ENCODE peak calls at places on chromosomes 13 and 19, in six cellular contexts. One of them, this sample, is unnamed.

GRCh38 chr19:49442354-49442753 is 1.0 kb upstream of the SLC17A7 start:
- DNase-seq in head of caudate nucleus: no peak
- DNase-seq in hepatic stellate cell: no peak
- DNase-seq in ascending aorta: no peak
- DNase-seq in stimulated activated CD4-positive, alpha-beta T cell treated with anti-CD3 and anti-CD28 coated beads, Interleukin-12 subunit alpha, Interleukin-12 subunit beta, amount 100 ng/mL, for 4 hours: no peak
- DNase-seq in nephron progenitor cell: peak
- DNase-seq in this sample: peak

GRCh38 chr13:24680258-24680920 is at the start of gene ATP12A:
- DNase-seq in head of caudate nucleus: no peak
- DNase-seq in hepatic stellate cell: no peak
- DNase-seq in ascending aorta: no peak
- DNase-seq in stimulated activated CD4-positive, alpha-beta T cell treated with anti-CD3 and anti-CD28 coated beads, Interleukin-12 subunit alpha, Interleukin-12 subunit beta, amount 100 ng/mL, for 4 hours: peak
- DNase-seq in nephron progenitor cell: peak
- DNase-seq in this sample: no peak

GRCh38 chr13:28753208-28753892 is 34.6 kb upstream of the SLC46A3 start:
- DNase-seq in head of caudate nucleus: no peak
- DNase-seq in hepatic stellate cell: peak
- DNase-seq in ascending aorta: peak
- DNase-seq in stimulated activated CD4-positive, alpha-beta T cell treated with anti-CD3 and anti-CD28 coated beads, Interleukin-12 subunit alpha, Interleukin-12 subunit beta, amount 100 ng/mL, for 4 hours: no peak
- DNase-seq in nephron progenitor cell: no peak
- DNase-seq in this sample: no peak

GRCh38 chr13:92804346-92804745 is 422.3 kb upstream of the GPC6 start:
- DNase-seq in head of caudate nucleus: no peak
- DNase-seq in hepatic stellate cell: no peak
- DNase-seq in ascending aorta: no peak
- DNase-seq in stimulated activated CD4-positive, alpha-beta T cell treated with anti-CD3 and anti-CD28 coated beads, Interleukin-12 subunit alpha, Interleukin-12 subunit beta, amount 100 ng/mL, for 4 hours: no peak
- DNase-seq in nephron progenitor cell: no peak
- DNase-seq in this sample: no peak

GRCh38 chr13:40102854-40103253 is 447.4 kb downstream of the COG6 start:
- DNase-seq in head of caudate nucleus: peak
- DNase-seq in hepatic stellate cell: no peak
- DNase-seq in ascending aorta: no peak
- DNase-seq in stimulated activated CD4-positive, alpha-beta T cell treated with anti-CD3 and anti-CD28 coated beads, Interleukin-12 subunit alpha, Interleukin-12 subunit beta, amount 100 ng/mL, for 4 hours: peak
- DNase-seq in nephron progenitor cell: no peak
- DNase-seq in this sample: no peak

GRCh38 chr13:91722267-91722884 is 324.0 kb downstream of the GPC5 start:
- DNase-seq in head of caudate nucleus: peak
- DNase-seq in hepatic stellate cell: peak
- DNase-seq in ascending aorta: no peak
- DNase-seq in stimulated activated CD4-positive, alpha-beta T cell treated with anti-CD3 and anti-CD28 coated beads, Interleukin-12 subunit alpha, Interleukin-12 subunit beta, amount 100 ng/mL, for 4 hours: no peak
- DNase-seq in nephron progenitor cell: no peak
- DNase-seq in this sample: peak

GRCh38 chr19:55487884-55488687 is at the start of gene SSC5D:
- DNase-seq in head of caudate nucleus: no peak
- DNase-seq in hepatic stellate cell: peak
- DNase-seq in ascending aorta: no peak
- DNase-seq in stimulated activated CD4-positive, alpha-beta T cell treated with anti-CD3 and anti-CD28 coated beads, Interleukin-12 subunit alpha, Interleukin-12 subunit beta, amount 100 ng/mL, for 4 hours: no peak
- DNase-seq in nephron progenitor cell: no peak
- DNase-seq in this sample: peak

GRCh38 chr13:111886217-111886945 is 180.6 kb upstream of the SOX1 start:
- DNase-seq in head of caudate nucleus: no peak
- DNase-seq in hepatic stellate cell: no peak
- DNase-seq in ascending aorta: no peak
- DNase-seq in stimulated activated CD4-positive, alpha-beta T cell treated with anti-CD3 and anti-CD28 coated beads, Interleukin-12 subunit alpha, Interleukin-12 subunit beta, amount 100 ng/mL, for 4 hours: no peak
- DNase-seq in nephron progenitor cell: no peak
- DNase-seq in this sample: no peak

GRCh38 chr13:33464345-33464744 is 178.8 kb upstream of the STARD13 start:
- DNase-seq in head of caudate nucleus: no peak
- DNase-seq in hepatic stellate cell: no peak
- DNase-seq in ascending aorta: no peak
- DNase-seq in stimulated activated CD4-positive, alpha-beta T cell treated with anti-CD3 and anti-CD28 coated beads, Interleukin-12 subunit alpha, Interleukin-12 subunit beta, amount 100 ng/mL, for 4 hours: no peak
- DNase-seq in nephron progenitor cell: no peak
- DNase-seq in this sample: no peak

GRCh38 chr13:102914629-102914935 is 68.8 kb downstream of the ERCC5 start:
- DNase-seq in head of caudate nucleus: no peak
- DNase-seq in hepatic stellate cell: no peak
- DNase-seq in ascending aorta: no peak
- DNase-seq in stimulated activated CD4-positive, alpha-beta T cell treated with anti-CD3 and anti-CD28 coated beads, Interleukin-12 subunit alpha, Interleukin-12 subunit beta, amount 100 ng/mL, for 4 hours: no peak
- DNase-seq in nephron progenitor cell: no peak
- DNase-seq in this sample: no peak

GRCh38 chr13:109131698-109132257 is 502.4 kb downstream of the MYO16 start:
- DNase-seq in head of caudate nucleus: no peak
- DNase-seq in hepatic stellate cell: no peak
- DNase-seq in ascending aorta: no peak
- DNase-seq in stimulated activated CD4-positive, alpha-beta T cell treated with anti-CD3 and anti-CD28 coated beads, Interleukin-12 subunit alpha, Interleukin-12 subunit beta, amount 100 ng/mL, for 4 hours: no peak
- DNase-seq in nephron progenitor cell: no peak
- DNase-seq in this sample: peak

GRCh38 chr19:41395355-41395754 is 1.8 kb downstream of the EXOSC5 start:
- DNase-seq in head of caudate nucleus: no peak
- DNase-seq in hepatic stellate cell: no peak
- DNase-seq in ascending aorta: no peak
- DNase-seq in stimulated activated CD4-positive, alpha-beta T cell treated with anti-CD3 and anti-CD28 coated beads, Interleukin-12 subunit alpha, Interleukin-12 subunit beta, amount 100 ng/mL, for 4 hours: no peak
- DNase-seq in nephron progenitor cell: no peak
- DNase-seq in this sample: no peak

GRCh38 chr13:78431328-78431727 is 172.0 kb downstream of the POU4F1 start:
- DNase-seq in head of caudate nucleus: no peak
- DNase-seq in hepatic stellate cell: no peak
- DNase-seq in ascending aorta: no peak
- DNase-seq in stimulated activated CD4-positive, alpha-beta T cell treated with anti-CD3 and anti-CD28 coated beads, Interleukin-12 subunit alpha, Interleukin-12 subunit beta, amount 100 ng/mL, for 4 hours: no peak
- DNase-seq in nephron progenitor cell: no peak
- DNase-seq in this sample: no peak

GRCh38 chr13:105442941-105443340 is 1092.5 kb downstream of the EFNB2 start:
- DNase-seq in head of caudate nucleus: peak
- DNase-seq in hepatic stellate cell: peak
- DNase-seq in ascending aorta: no peak
- DNase-seq in stimulated activated CD4-positive, alpha-beta T cell treated with anti-CD3 and anti-CD28 coated beads, Interleukin-12 subunit alpha, Interleukin-12 subunit beta, amount 100 ng/mL, for 4 hours: no peak
- DNase-seq in nephron progenitor cell: no peak
- DNase-seq in this sample: no peak

GRCh38 chr13:107685876-107686275 is 529.5 kb downstream of the LIG4 start:
- DNase-seq in head of caudate nucleus: no peak
- DNase-seq in hepatic stellate cell: no peak
- DNase-seq in ascending aorta: no peak
- DNase-seq in stimulated activated CD4-positive, alpha-beta T cell treated with anti-CD3 and anti-CD28 coated beads, Interleukin-12 subunit alpha, Interleukin-12 subunit beta, amount 100 ng/mL, for 4 hours: no peak
- DNase-seq in nephron progenitor cell: no peak
- DNase-seq in this sample: no peak

GRCh38 chr19:4506449-4507149 is 11.7 kb downstream of the PLIN4 start:
- DNase-seq in head of caudate nucleus: no peak
- DNase-seq in hepatic stellate cell: peak
- DNase-seq in ascending aorta: no peak
- DNase-seq in stimulated activated CD4-positive, alpha-beta T cell treated with anti-CD3 and anti-CD28 coated beads, Interleukin-12 subunit alpha, Interleukin-12 subunit beta, amount 100 ng/mL, for 4 hours: no peak
- DNase-seq in nephron progenitor cell: no peak
- DNase-seq in this sample: no peak

GRCh38 chr19:50514346-50515167 is 844 bp upstream of the ASPDH start:
- DNase-seq in head of caudate nucleus: peak
- DNase-seq in hepatic stellate cell: no peak
- DNase-seq in ascending aorta: no peak
- DNase-seq in stimulated activated CD4-positive, alpha-beta T cell treated with anti-CD3 and anti-CD28 coated beads, Interleukin-12 subunit alpha, Interleukin-12 subunit beta, amount 100 ng/mL, for 4 hours: no peak
- DNase-seq in nephron progenitor cell: no peak
- DNase-seq in this sample: no peak

GRCh38 chr19:46944918-46945628 is 74.6 kb upstream of the NPAS1 start:
- DNase-seq in head of caudate nucleus: peak
- DNase-seq in hepatic stellate cell: peak
- DNase-seq in ascending aorta: peak
- DNase-seq in stimulated activated CD4-positive, alpha-beta T cell treated with anti-CD3 and anti-CD28 coated beads, Interleukin-12 subunit alpha, Interleukin-12 subunit beta, amount 100 ng/mL, for 4 hours: no peak
- DNase-seq in nephron progenitor cell: peak
- DNase-seq in this sample: no peak

GRCh38 chr13:45518525-45519235 is 53.9 kb downstream of the COG3 start:
- DNase-seq in head of caudate nucleus: no peak
- DNase-seq in hepatic stellate cell: no peak
- DNase-seq in ascending aorta: no peak
- DNase-seq in stimulated activated CD4-positive, alpha-beta T cell treated with anti-CD3 and anti-CD28 coated beads, Interleukin-12 subunit alpha, Interleukin-12 subunit beta, amount 100 ng/mL, for 4 hours: no peak
- DNase-seq in nephron progenitor cell: no peak
- DNase-seq in this sample: no peak

GRCh38 chr19:17829855-17830566 is 8.7 kb upstream of the INSL3 start:
- DNase-seq in head of caudate nucleus: peak
- DNase-seq in hepatic stellate cell: no peak
- DNase-seq in ascending aorta: no peak
- DNase-seq in stimulated activated CD4-positive, alpha-beta T cell treated with anti-CD3 and anti-CD28 coated beads, Interleukin-12 subunit alpha, Interleukin-12 subunit beta, amount 100 ng/mL, for 4 hours: no peak
- DNase-seq in nephron progenitor cell: peak
- DNase-seq in this sample: no peak

GRCh38 chr13:33606692-33607091 is 211.3 kb upstream of the RFC3 start:
- DNase-seq in head of caudate nucleus: peak
- DNase-seq in hepatic stellate cell: no peak
- DNase-seq in ascending aorta: no peak
- DNase-seq in stimulated activated CD4-positive, alpha-beta T cell treated with anti-CD3 and anti-CD28 coated beads, Interleukin-12 subunit alpha, Interleukin-12 subunit beta, amount 100 ng/mL, for 4 hours: no peak
- DNase-seq in nephron progenitor cell: no peak
- DNase-seq in this sample: no peak

GRCh38 chr19:54790711-54791110 is 12.7 kb upstream of the KIR2DL4 start:
- DNase-seq in head of caudate nucleus: no peak
- DNase-seq in hepatic stellate cell: no peak
- DNase-seq in ascending aorta: no peak
- DNase-seq in stimulated activated CD4-positive, alpha-beta T cell treated with anti-CD3 and anti-CD28 coated beads, Interleukin-12 subunit alpha, Interleukin-12 subunit beta, amount 100 ng/mL, for 4 hours: no peak
- DNase-seq in nephron progenitor cell: no peak
- DNase-seq in this sample: peak

GRCh38 chr19:43774103-43774939 is 6.5 kb downstream of the KCNN4 start:
- DNase-seq in head of caudate nucleus: peak
- DNase-seq in hepatic stellate cell: peak
- DNase-seq in ascending aorta: no peak
- DNase-seq in stimulated activated CD4-positive, alpha-beta T cell treated with anti-CD3 and anti-CD28 coated beads, Interleukin-12 subunit alpha, Interleukin-12 subunit beta, amount 100 ng/mL, for 4 hours: no peak
- DNase-seq in nephron progenitor cell: peak
- DNase-seq in this sample: no peak

GRCh38 chr13:109396266-109396665 is 390.1 kb downstream of the IRS2 start:
- DNase-seq in head of caudate nucleus: no peak
- DNase-seq in hepatic stellate cell: no peak
- DNase-seq in ascending aorta: no peak
- DNase-seq in stimulated activated CD4-positive, alpha-beta T cell treated with anti-CD3 and anti-CD28 coated beads, Interleukin-12 subunit alpha, Interleukin-12 subunit beta, amount 100 ng/mL, for 4 hours: no peak
- DNase-seq in nephron progenitor cell: no peak
- DNase-seq in this sample: no peak

GRCh38 chr13:94318418-94318817 is 161.1 kb downstream of the DCT start:
- DNase-seq in head of caudate nucleus: no peak
- DNase-seq in hepatic stellate cell: no peak
- DNase-seq in ascending aorta: no peak
- DNase-seq in stimulated activated CD4-positive, alpha-beta T cell treated with anti-CD3 and anti-CD28 coated beads, Interleukin-12 subunit alpha, Interleukin-12 subunit beta, amount 100 ng/mL, for 4 hours: no peak
- DNase-seq in nephron progenitor cell: no peak
- DNase-seq in this sample: no peak

GRCh38 chr13:28401303-28402056 is 93.4 kb downstream of the FLT1 start:
- DNase-seq in head of caudate nucleus: no peak
- DNase-seq in hepatic stellate cell: peak
- DNase-seq in ascending aorta: no peak
- DNase-seq in stimulated activated CD4-positive, alpha-beta T cell treated with anti-CD3 and anti-CD28 coated beads, Interleukin-12 subunit alpha, Interleukin-12 subunit beta, amount 100 ng/mL, for 4 hours: no peak
- DNase-seq in nephron progenitor cell: no peak
- DNase-seq in this sample: no peak

GRCh38 chr13:80131204-80131603 is 209.7 kb downstream of the SPRY2 start:
- DNase-seq in head of caudate nucleus: peak
- DNase-seq in hepatic stellate cell: peak
- DNase-seq in ascending aorta: no peak
- DNase-seq in stimulated activated CD4-positive, alpha-beta T cell treated with anti-CD3 and anti-CD28 coated beads, Interleukin-12 subunit alpha, Interleukin-12 subunit beta, amount 100 ng/mL, for 4 hours: no peak
- DNase-seq in nephron progenitor cell: peak
- DNase-seq in this sample: no peak

GRCh38 chr19:8141726-8142524 is 7.5 kb downstream of the FBN3 start:
- DNase-seq in head of caudate nucleus: no peak
- DNase-seq in hepatic stellate cell: no peak
- DNase-seq in ascending aorta: no peak
- DNase-seq in stimulated activated CD4-positive, alpha-beta T cell treated with anti-CD3 and anti-CD28 coated beads, Interleukin-12 subunit alpha, Interleukin-12 subunit beta, amount 100 ng/mL, for 4 hours: no peak
- DNase-seq in nephron progenitor cell: no peak
- DNase-seq in this sample: no peak

GRCh38 chr13:33242984-33243617 is 42.5 kb downstream of the STARD13 start:
- DNase-seq in head of caudate nucleus: no peak
- DNase-seq in hepatic stellate cell: no peak
- DNase-seq in ascending aorta: no peak
- DNase-seq in stimulated activated CD4-positive, alpha-beta T cell treated with anti-CD3 and anti-CD28 coated beads, Interleukin-12 subunit alpha, Interleukin-12 subunit beta, amount 100 ng/mL, for 4 hours: no peak
- DNase-seq in nephron progenitor cell: no peak
- DNase-seq in this sample: no peak

GRCh38 chr13:34076943-34077703 is 259.2 kb downstream of the RFC3 start:
- DNase-seq in head of caudate nucleus: no peak
- DNase-seq in hepatic stellate cell: peak
- DNase-seq in ascending aorta: no peak
- DNase-seq in stimulated activated CD4-positive, alpha-beta T cell treated with anti-CD3 and anti-CD28 coated beads, Interleukin-12 subunit alpha, Interleukin-12 subunit beta, amount 100 ng/mL, for 4 hours: no peak
- DNase-seq in nephron progenitor cell: no peak
- DNase-seq in this sample: peak

GRCh38 chr13:23510979-23511735 is 59.1 kb upstream of the TNFRSF19 start:
- DNase-seq in head of caudate nucleus: peak
- DNase-seq in hepatic stellate cell: no peak
- DNase-seq in ascending aorta: no peak
- DNase-seq in stimulated activated CD4-positive, alpha-beta T cell treated with anti-CD3 and anti-CD28 coated beads, Interleukin-12 subunit alpha, Interleukin-12 subunit beta, amount 100 ng/mL, for 4 hours: no peak
- DNase-seq in nephron progenitor cell: peak
- DNase-seq in this sample: peak

GRCh38 chr19:11749751-11750150 is 11.0 kb upstream of the ZNF823 start:
- DNase-seq in head of caudate nucleus: no peak
- DNase-seq in hepatic stellate cell: no peak
- DNase-seq in ascending aorta: no peak
- DNase-seq in stimulated activated CD4-positive, alpha-beta T cell treated with anti-CD3 and anti-CD28 coated beads, Interleukin-12 subunit alpha, Interleukin-12 subunit beta, amount 100 ng/mL, for 4 hours: no peak
- DNase-seq in nephron progenitor cell: no peak
- DNase-seq in this sample: no peak

GRCh38 chr19:18645035-18645511 is 8.2 kb downstream of the KLHL26 start:
- DNase-seq in head of caudate nucleus: peak
- DNase-seq in hepatic stellate cell: no peak
- DNase-seq in ascending aorta: peak
- DNase-seq in stimulated activated CD4-positive, alpha-beta T cell treated with anti-CD3 and anti-CD28 coated beads, Interleukin-12 subunit alpha, Interleukin-12 subunit beta, amount 100 ng/mL, for 4 hours: no peak
- DNase-seq in nephron progenitor cell: no peak
- DNase-seq in this sample: no peak

This sample was measured in Karpas-422.